ENCODE peak calls at places on chromosomes 2 and 18, in six cellular contexts. T, K, X, E, A and R are unnamed samples. For H3K9me3, the result is how much of the 10 kb centered on the place peaks cover.

GRCh38 chr2:200422532-200423262 is 87.2 kb downstream of the KCTD18 start:
- DNase-seq in T (no peak), K (no peak), X (peak), E (no peak), A (peak), R (no peak)

GRCh38 chr2:72935611-72935957 is 18.3 kb downstream of the EMX1 start:
- DNase-seq in T (no peak), K (no peak), X (no peak), E (no peak), A (no peak), R (no peak)

GRCh38 chr2:16226942-16227664 is 286.8 kb downstream of the MYCN start:
- DNase-seq in T (peak), K (no peak), X (no peak), E (no peak), A (no peak), R (no peak)

GRCh38 chr18:28174181-28174906 is 2.6 kb downstream of the CDH2 start:
- DNase-seq in T (no peak), K (no peak), X (no peak), E (no peak), A (no peak), R (no peak)

GRCh38 chr2:17934721-17935120 is 56.3 kb downstream of the KCNS3 start:
- DNase-seq in T (no peak), K (no peak), X (no peak), E (no peak), A (peak), R (no peak)

GRCh38 chr2:94947097-94948016 is 76.1 kb downstream of the TEKT4 start:
- DNase-seq in T (no peak), K (no peak), X (no peak), E (no peak), A (no peak), R (no peak)

GRCh38 chr2:180644709-180645108 is 335.7 kb upstream of the UBE2E3 start:
- DNase-seq in T (no peak), K (no peak), X (no peak), E (no peak), A (peak), R (no peak)

GRCh38 chr2:164456599-164456998 is 164.7 kb downstream of the GRB14 start:
- DNase-seq in T (no peak), K (peak), X (no peak), E (no peak), A (no peak), R (no peak)

GRCh38 chr2:11157296-11157695 is 2.0 kb downstream of the SLC66A3 start:
- DNase-seq in T (no peak), K (no peak), X (no peak), E (no peak), A (no peak), R (no peak)

GRCh38 chr18:75097491-75098225 is 111.3 kb downstream of the PTGR3 start:
- DNase-seq in T (no peak), K (no peak), X (no peak), E (no peak), A (no peak), R (no peak)

GRCh38 chr2:96477458-96477857 is 27.7 kb downstream of the NEURL3 start:
- DNase-seq in T (no peak), K (no peak), X (no peak), E (no peak), A (no peak), R (no peak)

GRCh38 chr2:70513751-70514150 is 39.9 kb downstream of the TGFA start:
- DNase-seq in T (no peak), K (peak), X (no peak), E (no peak), A (no peak), R (no peak)

GRCh38 chr2:375270-375946 is 87.5 kb upstream of the ALKAL2 start:
- DNase-seq in T (no peak), K (no peak), X (no peak), E (no peak), A (no peak), R (no peak)

GRCh38 chr2:134301099-134301970 is 47.5 kb downstream of the MGAT5 start:
- DNase-seq in T (no peak), K (no peak), X (no peak), E (no peak), A (peak), R (no peak)

GRCh38 chr2:205025580-205026240 is 480.4 kb downstream of the PARD3B start:
- DNase-seq in T (no peak), K (no peak), X (no peak), E (no peak), A (no peak), R (no peak)

GRCh38 chr2:96913398-96914202 is 43.7 kb upstream of the SEMA4C start:
- DNase-seq in T (no peak), K (no peak), X (no peak), E (no peak), A (no peak), R (no peak)

GRCh38 chr18:62933261-62933887 is 218.0 kb downstream of the PHLPP1 start:
- DNase-seq in T (no peak), K (no peak), X (no peak), E (no peak), A (peak), R (no peak)

GRCh38 chr2:174365583-174365982 is 29.9 kb upstream of the SCRN3 start:
- DNase-seq in T (no peak), K (no peak), X (no peak), E (no peak), A (no peak), R (no peak)

GRCh38 chr2:101766871-101767739 is 69.6 kb downstream of the MAP4K4 start:
- DNase-seq in T (peak), K (no peak), X (no peak), E (no peak), A (peak), R (peak)

GRCh38 chr2:205484717-205485116 is 197.6 kb upstream of the NRP2 start:
- DNase-seq in T (no peak), K (no peak), X (no peak), E (no peak), A (no peak), R (no peak)

GRCh38 chr18:10751711-10752110 is 225.9 kb downstream of the NAPG start:
- DNase-seq in T (peak), K (no peak), X (no peak), E (no peak), A (no peak), R (no peak)

GRCh38 chr18:10752407-10752806 is 226.6 kb downstream of the NAPG start:
- DNase-seq in T (no peak), K (no peak), X (no peak), E (no peak), A (no peak), R (no peak)

GRCh38 chr18:10757349-10757748 is 231.5 kb downstream of the NAPG start:
- DNase-seq in T (no peak), K (no peak), X (no peak), E (no peak), A (no peak), R (no peak)

GRCh38 chr18:10754128-10754527 is 228.3 kb downstream of the NAPG start:
- DNase-seq in T (no peak), K (no peak), X (no peak), E (no peak), A (no peak), R (no peak)

GRCh38 chr18:10755855-10756254 is 230.0 kb downstream of the NAPG start:
- DNase-seq in T (no peak), K (no peak), X (no peak), E (no peak), A (no peak), R (no peak)
- TF ChIP-seq EZH2phosphoT487 in T (no peak), K (no peak), X (no peak), E (no peak), A (no peak), R (no peak)

DNA sequence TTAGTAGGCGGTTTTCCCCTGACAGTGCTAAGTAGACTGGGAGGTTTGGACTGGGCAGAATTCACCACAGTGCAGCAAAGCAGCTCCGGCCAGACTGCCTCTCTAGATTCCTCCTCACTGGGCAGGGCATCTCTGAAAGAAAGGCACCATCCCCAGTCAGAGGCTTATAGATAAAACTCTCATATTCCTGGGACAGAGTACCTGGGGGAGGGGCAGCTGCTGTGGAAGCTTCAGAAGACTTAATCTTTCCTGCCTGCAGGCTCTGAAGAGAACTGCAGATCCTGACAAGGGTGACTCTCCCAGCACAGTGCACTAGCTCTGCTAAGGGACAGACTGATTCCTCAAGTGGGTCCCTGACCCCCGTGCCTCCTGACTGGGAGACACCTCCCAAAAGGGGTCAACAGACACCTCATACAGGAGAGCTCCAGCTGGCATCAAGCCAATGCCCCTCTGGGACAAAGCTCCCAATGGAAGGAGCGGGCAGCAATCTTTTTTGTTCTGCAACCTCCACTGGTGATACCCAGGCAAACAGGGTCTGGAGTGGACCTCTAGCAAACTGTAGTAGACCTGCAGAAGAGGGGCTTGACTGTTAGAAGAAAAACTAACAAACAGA is 266.8 kb upstream of the CRIM1 start:
- DNase-seq in T (no peak), K (no peak), X (no peak), E (no peak), A (no peak), R (no peak)
- H3K9me3 ChIP-seq in T (under half), K (under half), X (under half), E (under half), A (under half), R (under half)

GRCh38 chr2:137190411-137191190 is 425.3 kb downstream of the THSD7B start:
- DNase-seq in T (no peak), K (no peak), X (no peak), E (no peak), A (no peak), R (no peak)

GRCh38 chr2:137187258-137187657 is 421.9 kb downstream of the THSD7B start:
- DNase-seq in T (no peak), K (no peak), X (peak), E (no peak), A (no peak), R (peak)

GRCh38 chr2:137194111-137194510 is 428.8 kb downstream of the THSD7B start:
- DNase-seq in T (no peak), K (no peak), X (no peak), E (no peak), A (no peak), R (no peak)

GRCh38 chr2:137192366-137193315 is 427.3 kb downstream of the THSD7B start:
- DNase-seq in T (no peak), K (peak), X (no peak), E (no peak), A (peak), R (no peak)
- TF ChIP-seq EZH2phosphoT487 in T (no peak), K (no peak), X (no peak), E (no peak), A (no peak), R (no peak)

GRCh38 chr2:168604252-168604651 is 148.2 kb downstream of the CERS6 start:
- DNase-seq in T (no peak), K (no peak), X (no peak), E (no peak), A (no peak), R (no peak)
- H3K9me3 ChIP-seq in T (under half), K (under half), X (under half), E (under half), A (under half), R (under half)